ENCODE peak calls at places on chromosomes 5 and 9, in five cellular contexts. P is PC-3, U is neural progenitor cell, W is hepatocyte, G is MM.1S. V is an unnamed sample.
A peak's percentile ranks its signal among the peaks of the same experiment; 100 is the strongest.

GRCh38 chr5:150155258-150156032 is at the start of gene PDGFRB:
- DNase-seq in P (no peak), U (peak; percentile 82), W (peak; percentile 89), G (peak; percentile 24), V (peak; percentile 88)

GRCh38 chr5:40223884-40224402 is 455.8 kb upstream of the PTGER4 start:
- DNase-seq in P (peak; percentile 90), U (no peak), W (no peak), G (peak; percentile 48), V (peak; percentile 90)

GRCh38 chr9:94906713-94907112 is 180.2 kb downstream of the AOPEP start:
- DNase-seq in P (no peak), U (no peak), W (no peak), G (no peak), V (no peak)

GRCh38 chr5:130964238-130965192 is 200.5 kb downstream of the HINT1 start:
- DNase-seq in P (peak; percentile 59), U (no peak), W (no peak), G (no peak), V (peak; percentile 26)

GRCh38 chr9:122498883-122499288 is 11.7 kb upstream of the OR1J2 start:
- DNase-seq in P (peak; percentile 66), U (peak; percentile 24), W (peak; percentile 4), G (peak; percentile 56), V (peak; percentile 73)

GRCh38 chr5:55860268-55860667 is 9.1 kb downstream of the IL31RA start:
- DNase-seq in P (no peak), U (no peak), W (no peak), G (peak; percentile 23), V (no peak)

GRCh38 chr9:134335095-134335489 is 8.8 kb downstream of the RXRA start:
- DNase-seq in P (peak; percentile 40), U (no peak), W (no peak), G (no peak), V (peak; percentile 59)

GRCh38 chr9:136309101-136309801 is 5.4 kb upstream of the CCDC187 start:
- DNase-seq in P (no peak), U (no peak), W (no peak), G (no peak), V (no peak)

GRCh38 chr9:98913044-98913443 is 30.7 kb upstream of the COL15A1 start:
- DNase-seq in P (no peak), U (no peak), W (no peak), G (no peak), V (no peak)

GRCh38 chr9:97387936-97388684 is 23.8 kb upstream of the TDRD7 start:
- DNase-seq in P (no peak), U (no peak), W (no peak), G (peak; percentile 5), V (no peak)

GRCh38 chr5:149474198-149474597 is 77.0 kb downstream of the CSNK1A1 start:
- DNase-seq in P (peak; percentile 82), U (no peak), W (peak; percentile 43), G (no peak), V (peak; percentile 50)

GRCh38 chr5:113061851-113062631 is 85.4 kb downstream of the DCP2 start:
- DNase-seq in P (peak; percentile 64), U (no peak), W (no peak), G (peak; percentile 83), V (peak; percentile 77)

GRCh38 chr5:121008041-121008440 is 543.9 kb downstream of the PRR16 start:
- DNase-seq in P (no peak), U (no peak), W (no peak), G (no peak), V (no peak)

GRCh38 chr9:69204869-69205268 is 30.8 kb downstream of the TJP2 start:
- DNase-seq in P (peak; percentile 35), U (peak; percentile 8), W (no peak), G (no peak), V (peak; percentile 92)
- TF ChIP-seq EZH2phosphoT487 in P (no peak), U (no peak), W (no peak), G (no peak), V (no peak)

DNA sequence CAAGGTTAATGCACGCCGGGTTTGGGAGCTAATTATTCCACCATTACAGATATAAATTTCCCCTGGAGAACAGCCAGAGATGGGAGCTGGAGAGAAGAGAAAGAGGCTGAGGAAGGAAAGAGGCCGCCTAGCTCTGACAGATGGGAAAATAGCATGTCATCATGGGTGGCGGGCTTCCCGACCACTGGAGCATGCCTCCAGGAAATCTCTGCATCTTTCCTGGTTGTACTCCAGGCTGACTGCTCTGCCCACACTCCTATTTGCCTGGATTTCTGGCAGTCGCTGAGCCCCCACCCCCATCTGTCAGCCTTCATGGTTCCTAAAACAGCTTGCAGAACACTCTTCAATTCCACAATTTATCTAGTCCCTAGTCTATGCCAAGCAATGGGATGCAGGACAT is 14.3 kb upstream of the GABRP start:
- DNase-seq in P (no peak), U (no peak), W (no peak), G (no peak), V (no peak)
- TF ChIP-seq EZH2phosphoT487 in P (no peak), U (no peak), W (no peak), G (no peak), V (no peak)

DNA sequence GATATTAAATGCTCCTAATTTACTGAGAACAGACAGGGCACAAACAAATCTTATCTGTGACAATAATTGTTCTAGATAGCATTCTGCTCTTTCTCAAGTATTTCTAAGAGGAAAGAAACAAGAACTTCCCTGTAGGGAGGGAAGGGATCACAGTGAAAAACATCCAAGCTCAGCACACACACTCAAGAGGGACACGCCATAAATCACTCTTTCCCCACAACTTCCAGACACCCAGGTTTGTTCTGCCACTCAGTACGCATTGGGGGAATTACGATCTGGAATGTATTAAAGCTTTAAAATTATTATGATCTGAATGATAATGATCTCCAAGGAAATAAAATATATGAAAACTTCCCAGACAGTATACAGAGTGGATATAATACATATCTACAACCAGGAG is 221.4 kb downstream of the GNA14 start:
- DNase-seq in P (no peak), U (no peak), W (no peak), G (no peak), V (no peak)
- TF ChIP-seq EZH2phosphoT487 in P (no peak), U (no peak), W (no peak), G (no peak), V (no peak)

GRCh38 chr5:59838067-59838466 is 55.5 kb downstream of the PDE4D start:
- DNase-seq in P (no peak), U (no peak), W (no peak), G (no peak), V (no peak)

GRCh38 chr5:59842999-59843398 is 50.5 kb downstream of the PDE4D start:
- DNase-seq in P (no peak), U (no peak), W (no peak), G (no peak), V (peak; percentile 6)

GRCh38 chr5:59837071-59837470 is 56.5 kb downstream of the PDE4D start:
- DNase-seq in P (no peak), U (no peak), W (no peak), G (no peak), V (no peak)

GRCh38 chr5:59838989-59839388 is 54.5 kb downstream of the PDE4D start:
- DNase-seq in P (no peak), U (no peak), W (no peak), G (no peak), V (no peak)

DNA sequence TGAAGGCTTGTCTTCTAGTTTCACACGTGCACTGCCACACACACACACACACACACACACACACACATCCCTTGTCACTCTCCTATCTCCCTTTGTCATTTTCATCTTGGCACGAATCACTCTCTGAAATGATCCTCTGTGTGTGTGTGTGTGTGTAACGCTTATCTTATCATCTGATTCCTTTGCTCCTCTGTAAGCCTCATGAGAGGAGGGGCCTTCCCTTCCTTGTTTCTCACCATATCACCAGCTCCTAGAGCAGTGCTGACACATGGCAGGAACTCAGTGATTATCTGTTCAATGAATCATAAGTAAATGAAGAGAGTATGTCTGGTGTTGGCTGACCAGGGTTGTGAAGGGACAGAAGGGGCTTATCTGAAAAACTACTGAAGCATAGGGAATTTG is 53.3 kb downstream of the PDE4D start:
- DNase-seq in P (no peak), U (no peak), W (peak; percentile 49), G (no peak), V (peak; percentile 3)
- TF ChIP-seq EZH2phosphoT487 in P (no peak), U (no peak), W (no peak), G (no peak), V (no peak)

GRCh38 chr5:125100342-125100741 is 353.9 kb upstream of the ZNF608 start:
- DNase-seq in P (no peak), U (no peak), W (no peak), G (no peak), V (no peak)

GRCh38 chr5:125109293-125109692 is 362.9 kb upstream of the ZNF608 start:
- DNase-seq in P (no peak), U (no peak), W (no peak), G (no peak), V (no peak)

GRCh38 chr5:125106881-125107280 is 360.4 kb upstream of the ZNF608 start:
- DNase-seq in P (no peak), U (no peak), W (no peak), G (no peak), V (no peak)

DNA sequence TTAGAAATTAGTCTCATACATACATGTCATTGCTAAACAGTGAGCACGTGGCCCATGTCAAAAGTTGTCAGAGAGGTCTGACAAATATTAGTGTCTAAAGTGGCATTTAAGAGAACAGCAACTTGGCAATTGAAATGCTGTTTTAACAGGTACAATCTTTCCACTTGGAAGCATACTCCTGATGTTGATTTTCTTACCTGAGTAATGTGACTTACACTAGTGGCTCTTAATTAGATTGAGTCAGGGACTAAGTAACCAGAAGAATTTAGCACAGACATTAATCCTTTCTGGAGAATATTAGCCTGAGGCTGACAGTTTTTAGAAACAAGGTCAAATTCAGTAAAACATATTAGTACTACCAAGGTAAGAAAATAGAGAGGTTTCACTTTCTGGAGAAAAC is 357.0 kb upstream of the ZNF608 start:
- DNase-seq in P (no peak), U (no peak), W (no peak), G (no peak), V (no peak)
- TF ChIP-seq EZH2phosphoT487 in P (no peak), U (no peak), W (no peak), G (no peak), V (no peak)

GRCh38 chr5:81232449-81233079 is 558 bp upstream of the CKMT2 start:
- DNase-seq in P (no peak), U (no peak), W (no peak), G (no peak), V (peak; percentile 10)
- TF ChIP-seq EZH2phosphoT487 in P (no peak), U (no peak), W (no peak), G (no peak), V (no peak)

DNA sequence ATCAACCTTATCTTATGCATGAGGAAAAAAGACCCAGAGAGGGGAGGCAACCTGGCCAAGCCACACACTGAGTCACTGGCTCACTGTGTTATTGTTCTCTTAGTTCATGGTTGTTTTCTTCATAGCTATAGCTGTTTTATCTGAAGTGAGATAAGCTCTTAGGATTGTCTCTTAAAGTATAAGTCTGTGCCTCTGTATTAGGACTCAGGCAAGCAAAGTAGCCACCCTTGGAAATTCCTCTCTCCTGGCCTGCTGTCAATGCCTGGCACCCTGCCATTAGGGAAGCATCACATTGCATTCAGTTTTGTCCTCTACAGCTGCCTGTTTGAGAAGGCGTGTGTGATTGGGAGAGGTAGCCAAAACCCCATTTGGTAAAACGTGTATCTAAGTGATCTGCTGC is 147.4 kb upstream of the GLRA1 start:
- DNase-seq in P (peak; percentile 6), U (no peak), W (peak; percentile 8), G (no peak), V (no peak)
- TF ChIP-seq EZH2phosphoT487 in P (no peak), U (no peak), W (no peak), G (no peak), V (no peak)

GRCh38 chr5:38598994-38599611 is 42.7 kb upstream of the LIFR start:
- DNase-seq in P (peak; percentile 92), U (no peak), W (peak; percentile 34), G (no peak), V (peak; percentile 86)
- TF ChIP-seq EZH2phosphoT487 in P (no peak), U (no peak), W (no peak), G (no peak), V (no peak)